ENCODE peak calls at places on chromosome 3, in seven cellular contexts. W is SJSA1, R is heart left ventricle, F is Peyer's patch, Y is cardiac muscle cell, B is PC-3, G is H9. P is an unnamed sample.

GRCh38 chr3:29484633-29485032 is 203.8 kb downstream of the RBMS3 start:
- DNase-seq in W (no peak), R (no peak), F (no peak), Y (no peak), B (no peak), G (no peak), P (no peak)

GRCh38 chr3:113287818-113288648 is 76.7 kb downstream of the BOC start:
- DNase-seq in W (no peak), R (no peak), F (peak), Y (peak), B (peak), G (no peak), P (no peak)

GRCh38 chr3:127291611-127292010 is 3.8 kb upstream of the PRR20G start:
- DNase-seq in W (no peak), R (no peak), F (no peak), Y (no peak), B (no peak), G (no peak), P (no peak)

GRCh38 chr3:187935623-187936156 is 190.4 kb upstream of the BCL6 start:
- DNase-seq in W (no peak), R (no peak), F (peak), Y (no peak), B (no peak), G (no peak), P (no peak)

GRCh38 chr3:100045696-100046095 is 68.6 kb downstream of the FILIP1L start:
- DNase-seq in W (peak), R (peak), F (peak), Y (no peak), B (peak), G (no peak), P (no peak)

GRCh38 chr3:115660646-115661442 is 37.5 kb downstream of the GAP43 start:
- DNase-seq in W (no peak), R (no peak), F (no peak), Y (no peak), B (no peak), G (no peak), P (no peak)

GRCh38 chr3:46208167-46208704 is at the start of gene CCR1:
- DNase-seq in W (no peak), R (no peak), F (peak), Y (peak), B (peak), G (peak), P (no peak)

GRCh38 chr3:169984287-169984686 is 17.7 kb downstream of the SEC62 start:
- DNase-seq in W (no peak), R (no peak), F (no peak), Y (no peak), B (no peak), G (no peak), P (no peak)

GRCh38 chr3:10354373-10355015 is 33.6 kb upstream of the SEC13 start:
- DNase-seq in W (no peak), R (peak), F (no peak), Y (no peak), B (no peak), G (no peak), P (no peak)

GRCh38 chr3:43144811-43145490 is 39.1 kb upstream of the POMGNT2 start:
- DNase-seq in W (no peak), R (no peak), F (no peak), Y (no peak), B (peak), G (no peak), P (no peak)

GRCh38 chr3:159765025-159765859 is 223.4 kb upstream of the IL12A start:
- DNase-seq in W (peak), R (peak), F (peak), Y (peak), B (peak), G (peak), P (peak)

GRCh38 chr3:190132376-190132775 is 11.7 kb upstream of the P3H2 start:
- DNase-seq in W (no peak), R (no peak), F (no peak), Y (no peak), B (no peak), G (no peak), P (no peak)

GRCh38 chr3:13348671-13349396 is 71.3 kb downstream of the NUP210 start:
- DNase-seq in W (no peak), R (no peak), F (no peak), Y (no peak), B (no peak), G (peak), P (no peak)

GRCh38 chr3:137820366-137820765 is 56.3 kb downstream of the SOX14 start:
- DNase-seq in W (no peak), R (no peak), F (no peak), Y (no peak), B (no peak), G (no peak), P (no peak)

GRCh38 chr3:8597515-8597853 is 47.1 kb downstream of the SSUH2 start:
- DNase-seq in W (no peak), R (no peak), F (no peak), Y (no peak), B (no peak), G (no peak), P (no peak)

GRCh38 chr3:52834871-52835501 is at the start of gene MUSTN1:
- DNase-seq in W (no peak), R (peak), F (no peak), Y (peak), B (no peak), G (no peak), P (no peak)

GRCh38 chr3:40690696-40691597 is 166.2 kb downstream of the ZNF621 start:
- DNase-seq in W (no peak), R (peak), F (no peak), Y (no peak), B (no peak), G (no peak), P (no peak)
- H3K27ac ChIP-seq in W (no peak), R (peak), F (peak), Y (no peak), B (no peak), G (no peak), P (peak)

DNA sequence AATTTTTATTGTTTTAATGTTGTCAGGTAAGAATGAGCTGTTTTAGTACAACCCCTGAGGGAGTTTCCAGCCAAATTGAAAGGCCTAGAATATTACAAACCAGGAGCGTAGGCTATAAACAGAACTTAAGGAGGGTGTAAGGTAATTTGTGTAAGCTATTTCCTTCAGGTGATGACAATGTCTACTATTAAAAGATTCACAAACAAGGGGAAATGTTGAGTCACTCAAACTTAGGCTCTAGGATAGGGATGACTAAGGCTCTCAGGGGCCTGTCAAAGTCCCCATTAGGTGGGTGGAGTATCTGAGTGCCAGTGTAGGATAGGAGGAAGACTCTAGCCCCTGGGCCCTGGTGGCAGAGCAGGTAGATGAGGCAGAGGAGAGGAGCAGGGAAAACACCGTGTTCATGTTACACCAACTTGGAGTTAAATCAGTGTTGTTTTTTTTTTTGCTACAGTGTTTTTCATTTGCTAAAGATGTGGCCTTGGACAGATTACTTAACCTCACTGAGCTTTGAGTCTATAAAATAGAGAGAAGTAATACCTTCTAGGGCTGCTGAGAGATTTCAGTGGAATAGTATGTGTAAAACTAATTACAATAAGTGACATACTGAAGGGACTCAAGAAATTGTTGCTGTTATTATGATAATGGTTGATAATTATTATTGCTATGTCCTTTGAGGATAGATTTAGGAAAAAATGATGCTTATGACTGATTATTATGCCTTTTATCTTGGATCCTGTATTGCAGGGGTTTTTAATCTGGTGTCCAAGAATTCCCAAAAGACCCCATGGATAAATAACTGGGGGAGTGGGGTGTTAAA is 10.2 kb downstream of the TM4SF1 start:
- DNase-seq in W (no peak), R (no peak), F (peak), Y (no peak), B (peak), G (no peak), P (no peak)
- H3K27ac ChIP-seq in W (peak), R (no peak), F (peak), Y (no peak), B (peak), G (no peak), P (no peak)

GRCh38 chr3:38026856-38027255 is 2.6 kb downstream of the PLCD1 start:
- DNase-seq in W (no peak), R (no peak), F (peak), Y (no peak), B (no peak), G (no peak), P (no peak)
- H3K27ac ChIP-seq in W (no peak), R (no peak), F (no peak), Y (no peak), B (no peak), G (no peak), P (no peak)

DNA sequence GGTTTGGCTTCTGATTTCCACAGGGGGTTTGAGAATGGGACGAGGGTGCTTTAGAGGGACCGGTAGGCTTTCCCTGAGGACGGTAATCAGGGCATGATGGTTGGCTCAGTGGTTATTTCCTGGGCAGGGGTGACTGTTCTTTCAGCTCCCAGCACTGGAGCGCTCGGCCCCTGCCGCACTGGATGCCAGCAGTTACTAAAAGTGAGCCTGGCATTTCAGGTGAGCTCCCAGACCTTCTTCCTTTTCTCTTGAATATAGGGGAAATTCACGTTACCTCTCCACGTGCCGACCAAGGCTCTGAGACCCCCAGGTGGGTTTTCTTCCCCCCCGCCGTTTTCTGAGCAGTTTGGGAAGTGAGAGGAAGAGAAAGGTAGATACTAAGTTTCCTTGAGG is 1.0 kb downstream of the TEX264 start:
- DNase-seq in W (no peak), R (no peak), F (no peak), Y (no peak), B (no peak), G (no peak), P (no peak)
- H3K27ac ChIP-seq in W (no peak), R (peak), F (peak), Y (peak), B (no peak), G (no peak), P (peak)

P was measured in caudate nucleus.